ENCODE peak calls at places on chromosomes 12 and 14, in eight cellular contexts. E is amygdala; X is T-helper 17 cell; O is CD8-positive, alpha-beta memory T cell; F is activated effector memory CD4-positive, alpha-beta T cell treated with Interleukin-2 at 50 U/mL for 16 hours; S is activated T-cell treated with anti-CD3 and anti-CD28 coated beads for 24 hours; U is frontal cortex; G is CD8-positive, alpha-beta T cell. B is an unnamed sample.

GRCh38 chr12:76312314-76312713 is 35.9 kb downstream of the BBS10 start:
- DNase-seq in E (no peak), X (no peak), O (no peak), F (no peak), S (no peak), U (no peak), G (no peak), B (no peak)

GRCh38 chr14:90533591-90534021 is 136.8 kb downstream of the CALM1 start:
- DNase-seq in E (no peak), X (no peak), O (no peak), F (no peak), S (no peak), U (no peak), G (no peak), B (no peak)

GRCh38 chr12:123085730-123086487 is 65.0 kb downstream of the PITPNM2 start:
- DNase-seq in E (no peak), X (no peak), O (no peak), F (no peak), S (no peak), U (no peak), G (no peak), B (peak)

GRCh38 chr12:5685935-5686334 is 254.0 kb downstream of the NTF3 start:
- DNase-seq in E (no peak), X (no peak), O (no peak), F (no peak), S (no peak), U (no peak), G (no peak), B (no peak)

GRCh38 chr12:15979096-15980091 is 68.3 kb downstream of the DERA start:
- DNase-seq in E (no peak), X (no peak), O (no peak), F (no peak), S (no peak), U (no peak), G (no peak), B (no peak)

GRCh38 chr12:25730489-25731349 is 177.6 kb upstream of the LMNTD1 start:
- DNase-seq in E (no peak), X (no peak), O (no peak), F (no peak), S (no peak), U (no peak), G (no peak), B (no peak)

GRCh38 chr12:117522559-117522958 is 161.1 kb upstream of the NOS1 start:
- DNase-seq in E (no peak), X (no peak), O (no peak), F (no peak), S (no peak), U (no peak), G (no peak), B (no peak)

GRCh38 chr12:6461401-6462233 is 8.9 kb downstream of the VAMP1 start:
- DNase-seq in E (peak), X (peak), O (peak), F (peak), S (peak), U (no peak), G (peak), B (peak)